ENCODE peak calls at places on chromosomes 4 and X, in eight cellular contexts. One of them, this sample, is unnamed.

GRCh38 chr4:61521451-61521850 is 321.3 kb downstream of the ADGRL3 start:
- DNase-seq in endothelial cell: no peak
- DNase-seq in hepatocyte: no peak
- DNase-seq in CD4-positive, alpha-beta T cell: no peak
- DNase-seq in astrocyte: peak
- DNase-seq in brain microvascular endothelial cell: peak
- DNase-seq in GM12865: no peak
- DNase-seq in pancreas: no peak
- DNase-seq in this sample: no peak

GRCh38 chr4:10296730-10297129 is 160.5 kb downstream of the ZNF518B start:
- DNase-seq in CD4-positive, alpha-beta T cell: no peak
- DNase-seq in astrocyte: no peak
- DNase-seq in hepatocyte: peak
- DNase-seq in GM12865: no peak
- DNase-seq in brain microvascular endothelial cell: no peak
- DNase-seq in pancreas: no peak
- DNase-seq in endothelial cell: no peak
- DNase-seq in this sample: no peak

GRCh38 chr4:44760142-44760898 is 34.0 kb upstream of the GNPDA2 start:
- DNase-seq in brain microvascular endothelial cell: peak
- DNase-seq in endothelial cell: peak
- DNase-seq in GM12865: peak
- DNase-seq in hepatocyte: peak
- DNase-seq in CD4-positive, alpha-beta T cell: no peak
- DNase-seq in pancreas: no peak
- DNase-seq in astrocyte: peak
- DNase-seq in this sample: no peak

GRCh38 chr4:8821151-8821950 is 50.3 kb downstream of the HMX1 start:
- DNase-seq in CD4-positive, alpha-beta T cell: no peak
- DNase-seq in endothelial cell: peak
- DNase-seq in pancreas: peak
- DNase-seq in hepatocyte: no peak
- DNase-seq in astrocyte: no peak
- DNase-seq in GM12865: no peak
- DNase-seq in brain microvascular endothelial cell: no peak
- DNase-seq in this sample: no peak

GRCh38 chr4:142840516-142841123 is 5.5 kb downstream of the INPP4B start:
- DNase-seq in endothelial cell: no peak
- DNase-seq in astrocyte: peak
- DNase-seq in GM12865: peak
- DNase-seq in pancreas: no peak
- DNase-seq in brain microvascular endothelial cell: peak
- DNase-seq in CD4-positive, alpha-beta T cell: no peak
- DNase-seq in hepatocyte: peak
- DNase-seq in this sample: no peak

GRCh38 chrX:135435139-135435922 is 13.6 kb downstream of the SMIM10L2A start:
- DNase-seq in pancreas: no peak
- DNase-seq in GM12865: no peak
- DNase-seq in hepatocyte: no peak
- DNase-seq in CD4-positive, alpha-beta T cell: no peak
- DNase-seq in endothelial cell: no peak
- DNase-seq in brain microvascular endothelial cell: no peak
- DNase-seq in astrocyte: no peak
- DNase-seq in this sample: no peak

GRCh38 chrX:129698150-129698549 is 40.6 kb upstream of the XPNPEP2 start:
- DNase-seq in GM12865: no peak
- DNase-seq in astrocyte: no peak
- DNase-seq in pancreas: no peak
- DNase-seq in hepatocyte: no peak
- DNase-seq in brain microvascular endothelial cell: no peak
- DNase-seq in endothelial cell: no peak
- DNase-seq in CD4-positive, alpha-beta T cell: no peak
- DNase-seq in this sample: no peak

GRCh38 chr4:140116442-140117104 is 37.4 kb downstream of the MAML3 start:
- DNase-seq in CD4-positive, alpha-beta T cell: no peak
- DNase-seq in pancreas: no peak
- DNase-seq in hepatocyte: no peak
- DNase-seq in brain microvascular endothelial cell: no peak
- DNase-seq in endothelial cell: no peak
- DNase-seq in GM12865: no peak
- DNase-seq in astrocyte: peak
- DNase-seq in this sample: no peak

GRCh38 chrX:10722804-10723364 is 102.5 kb upstream of the MID1 start:
- DNase-seq in astrocyte: peak
- DNase-seq in CD4-positive, alpha-beta T cell: peak
- DNase-seq in endothelial cell: peak
- DNase-seq in pancreas: no peak
- DNase-seq in brain microvascular endothelial cell: peak
- DNase-seq in GM12865: peak
- DNase-seq in hepatocyte: peak
- DNase-seq in this sample: no peak

GRCh38 chr4:10157478-10158354 is 41.1 kb upstream of the WDR1 start:
- DNase-seq in brain microvascular endothelial cell: peak
- DNase-seq in pancreas: no peak
- DNase-seq in endothelial cell: peak
- DNase-seq in hepatocyte: peak
- DNase-seq in astrocyte: peak
- DNase-seq in CD4-positive, alpha-beta T cell: peak
- DNase-seq in GM12865: peak
- DNase-seq in this sample: peak

GRCh38 chrX:136228808-136229207 is 22.4 kb downstream of the MAP7D3 start:
- DNase-seq in pancreas: no peak
- DNase-seq in GM12865: peak
- DNase-seq in brain microvascular endothelial cell: no peak
- DNase-seq in endothelial cell: no peak
- DNase-seq in hepatocyte: no peak
- DNase-seq in CD4-positive, alpha-beta T cell: no peak
- DNase-seq in astrocyte: no peak
- DNase-seq in this sample: no peak

GRCh38 chr4:1400861-1401408 is 5.3 kb downstream of the NKX1-1 start:
- DNase-seq in astrocyte: no peak
- DNase-seq in GM12865: no peak
- DNase-seq in CD4-positive, alpha-beta T cell: no peak
- DNase-seq in pancreas: peak
- DNase-seq in endothelial cell: no peak
- DNase-seq in hepatocyte: no peak
- DNase-seq in brain microvascular endothelial cell: no peak
- DNase-seq in this sample: peak

GRCh38 chr4:56786955-56787354 is 34.5 kb downstream of the SPINK2 start:
- DNase-seq in pancreas: no peak
- DNase-seq in astrocyte: peak
- DNase-seq in hepatocyte: peak
- DNase-seq in brain microvascular endothelial cell: peak
- DNase-seq in CD4-positive, alpha-beta T cell: no peak
- DNase-seq in GM12865: no peak
- DNase-seq in endothelial cell: peak
- DNase-seq in this sample: peak

GRCh38 chr4:21744046-21744445 is 204.5 kb downstream of the KCNIP4 start:
- DNase-seq in CD4-positive, alpha-beta T cell: no peak
- DNase-seq in astrocyte: no peak
- DNase-seq in hepatocyte: no peak
- DNase-seq in endothelial cell: no peak
- DNase-seq in pancreas: no peak
- DNase-seq in GM12865: no peak
- DNase-seq in brain microvascular endothelial cell: no peak
- DNase-seq in this sample: no peak

GRCh38 chrX:138711399-138712347 is at the start of gene FGF13:
- DNase-seq in GM12865: peak
- DNase-seq in astrocyte: no peak
- DNase-seq in endothelial cell: peak
- DNase-seq in pancreas: peak
- DNase-seq in brain microvascular endothelial cell: no peak
- DNase-seq in hepatocyte: peak
- DNase-seq in CD4-positive, alpha-beta T cell: no peak
- DNase-seq in this sample: peak
- TF ChIP-seq CTCF in GM12865: no peak
- TF ChIP-seq CTCF in astrocyte: no peak
- TF ChIP-seq CTCF in endothelial cell: no peak
- TF ChIP-seq CTCF in pancreas: no peak
- TF ChIP-seq CTCF in brain microvascular endothelial cell: peak
- TF ChIP-seq CTCF in hepatocyte: peak
- TF ChIP-seq CTCF in CD4-positive, alpha-beta T cell: no peak
- TF ChIP-seq CTCF in this sample: no peak

DNA sequence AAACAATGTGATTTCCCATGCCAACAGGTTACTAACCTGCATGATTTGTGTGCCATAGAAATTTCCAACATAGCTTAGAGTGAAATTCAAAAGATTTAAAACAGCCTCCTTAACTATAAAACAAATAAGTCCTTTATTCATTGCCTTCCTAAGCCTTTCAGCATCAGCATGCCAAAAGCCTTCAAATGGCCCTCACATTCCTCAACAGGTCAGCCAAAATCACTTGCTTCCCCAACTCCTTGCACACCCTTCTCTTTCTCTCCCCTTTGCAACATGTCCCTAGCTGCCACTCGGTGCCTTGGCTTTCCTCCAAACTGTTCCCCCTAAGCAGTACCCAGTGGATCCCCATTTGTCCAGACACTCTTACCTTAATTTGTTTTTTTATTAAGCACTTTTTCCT is 74.9 kb upstream of the PCDH19 start:
- DNase-seq in astrocyte: no peak
- DNase-seq in GM12865: no peak
- DNase-seq in CD4-positive, alpha-beta T cell: no peak
- DNase-seq in pancreas: no peak
- DNase-seq in endothelial cell: no peak
- DNase-seq in brain microvascular endothelial cell: no peak
- DNase-seq in hepatocyte: no peak
- DNase-seq in this sample: no peak
- TF ChIP-seq CTCF in astrocyte: no peak
- TF ChIP-seq CTCF in GM12865: no peak
- TF ChIP-seq CTCF in CD4-positive, alpha-beta T cell: no peak
- TF ChIP-seq CTCF in pancreas: no peak
- TF ChIP-seq CTCF in endothelial cell: no peak
- TF ChIP-seq CTCF in brain microvascular endothelial cell: no peak
- TF ChIP-seq CTCF in hepatocyte: no peak
- TF ChIP-seq CTCF in this sample: no peak

DNA sequence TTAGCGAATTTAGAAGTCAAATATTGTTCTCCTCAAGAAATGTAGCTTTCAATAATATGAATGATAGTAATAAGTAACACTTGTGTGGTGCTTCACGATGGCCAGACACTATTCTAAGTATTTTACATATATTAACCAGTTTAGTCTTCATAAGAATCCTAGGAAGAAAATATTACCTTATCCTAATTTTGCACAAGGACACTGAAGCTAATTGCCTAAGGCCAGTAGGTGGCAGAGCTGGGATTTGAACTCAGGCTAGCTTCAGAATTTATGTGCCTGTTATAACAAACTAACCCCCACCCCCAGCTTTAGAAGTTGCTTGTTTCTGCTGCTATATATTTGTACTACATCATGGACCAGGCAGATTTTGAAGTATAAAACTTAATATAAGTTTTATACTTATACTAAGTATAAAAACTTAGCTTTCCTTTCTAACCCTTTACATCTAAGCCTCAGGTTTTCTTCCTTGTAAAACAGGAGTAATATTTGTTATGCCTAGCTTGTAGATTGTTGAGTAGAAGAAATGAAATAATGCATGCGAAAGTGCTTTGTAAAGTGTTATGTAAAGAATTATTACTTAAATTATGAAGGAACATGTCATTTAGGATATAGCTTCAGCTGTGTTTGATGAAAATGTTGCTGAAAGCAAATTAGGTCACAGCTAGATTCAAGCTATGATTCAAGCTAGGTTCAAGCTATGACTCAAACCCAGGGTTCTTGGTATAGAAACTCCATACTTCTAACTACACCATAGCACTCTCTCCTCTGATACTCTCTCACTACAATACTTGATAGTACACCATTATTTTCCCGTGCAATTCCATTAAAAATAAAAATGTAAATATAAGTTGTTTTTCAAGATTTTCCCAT is 4.2 kb upstream of the CDS1 start:
- DNase-seq in hepatocyte: peak
- DNase-seq in pancreas: no peak
- DNase-seq in GM12865: peak
- DNase-seq in CD4-positive, alpha-beta T cell: no peak
- DNase-seq in brain microvascular endothelial cell: peak
- DNase-seq in astrocyte: peak
- DNase-seq in endothelial cell: peak
- DNase-seq in this sample: no peak
- TF ChIP-seq CTCF in hepatocyte: peak
- TF ChIP-seq CTCF in pancreas: no peak
- TF ChIP-seq CTCF in GM12865: peak
- TF ChIP-seq CTCF in CD4-positive, alpha-beta T cell: peak
- TF ChIP-seq CTCF in brain microvascular endothelial cell: peak
- TF ChIP-seq CTCF in astrocyte: peak
- TF ChIP-seq CTCF in endothelial cell: peak
- TF ChIP-seq CTCF in this sample: no peak

GRCh38 chr4:82430193-82431025 is at the start of the genes ENOPH1 and HNRNPDL:
- DNase-seq in hepatocyte: peak
- DNase-seq in pancreas: peak
- DNase-seq in GM12865: peak
- DNase-seq in endothelial cell: peak
- DNase-seq in brain microvascular endothelial cell: peak
- DNase-seq in CD4-positive, alpha-beta T cell: peak
- DNase-seq in astrocyte: peak
- DNase-seq in this sample: peak

GRCh38 chr4:82429728-82430192 is 502 bp downstream of the HNRNPDL start:
- DNase-seq in astrocyte: peak
- DNase-seq in hepatocyte: no peak
- DNase-seq in pancreas: no peak
- DNase-seq in CD4-positive, alpha-beta T cell: peak
- DNase-seq in brain microvascular endothelial cell: peak
- DNase-seq in endothelial cell: no peak
- DNase-seq in GM12865: no peak
- DNase-seq in this sample: no peak

GRCh38 chr4:82431026-82431745 is 796 bp downstream of the ENOPH1 start:
- DNase-seq in endothelial cell: no peak
- DNase-seq in GM12865: peak
- DNase-seq in CD4-positive, alpha-beta T cell: peak
- DNase-seq in brain microvascular endothelial cell: peak
- DNase-seq in astrocyte: peak
- DNase-seq in pancreas: peak
- DNase-seq in hepatocyte: peak
- DNase-seq in this sample: peak

GRCh38 chr4:82428526-82428968 is 1.7 kb downstream of the HNRNPDL start:
- DNase-seq in pancreas: no peak
- DNase-seq in hepatocyte: no peak
- DNase-seq in GM12865: no peak
- DNase-seq in astrocyte: no peak
- DNase-seq in endothelial cell: no peak
- DNase-seq in brain microvascular endothelial cell: no peak
- DNase-seq in CD4-positive, alpha-beta T cell: no peak
- DNase-seq in this sample: no peak

DNA sequence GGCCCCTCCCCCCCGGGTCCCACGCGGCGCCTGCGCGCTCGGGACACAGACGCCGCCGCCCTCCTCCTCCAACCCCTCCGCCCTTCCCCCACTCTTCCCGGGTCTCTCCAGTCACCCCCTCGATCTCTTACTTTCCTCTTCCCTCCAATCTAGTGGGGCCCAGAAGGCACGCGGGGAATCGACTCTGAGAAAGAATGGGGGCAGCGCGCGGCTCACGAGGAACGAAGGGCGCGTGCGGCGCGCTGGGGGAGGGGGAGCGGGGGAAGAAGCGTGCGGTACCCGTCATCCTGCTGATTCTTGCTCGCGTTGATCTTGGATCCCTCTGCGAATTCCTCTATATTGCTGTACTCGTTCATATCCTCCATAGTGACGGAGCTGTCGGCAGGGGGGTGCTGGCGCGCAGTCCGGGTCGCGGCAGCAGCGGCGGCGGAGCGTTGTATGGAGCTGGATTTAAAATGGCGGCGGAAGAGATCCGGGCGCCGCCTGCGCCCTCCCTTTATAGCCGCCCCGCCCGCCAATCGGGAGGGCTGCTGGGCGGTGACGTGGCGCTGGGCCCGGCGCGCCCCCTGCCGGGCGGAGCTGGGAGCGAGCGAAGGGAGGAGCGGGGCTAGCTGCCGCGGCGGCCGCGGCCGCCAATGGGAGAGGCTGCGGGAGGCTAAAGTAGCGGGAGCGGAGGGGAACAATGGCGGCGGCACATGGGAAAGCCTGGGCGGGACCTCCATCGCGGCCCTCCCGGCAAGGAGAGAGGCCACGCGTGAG is 1.1 kb downstream of the HNRNPDL start:
- DNase-seq in astrocyte: peak
- DNase-seq in GM12865: peak
- DNase-seq in brain microvascular endothelial cell: peak
- DNase-seq in hepatocyte: peak
- DNase-seq in pancreas: peak
- DNase-seq in CD4-positive, alpha-beta T cell: peak
- DNase-seq in endothelial cell: peak
- DNase-seq in this sample: peak
- TF ChIP-seq CTCF in astrocyte: peak
- TF ChIP-seq CTCF in GM12865: peak
- TF ChIP-seq CTCF in brain microvascular endothelial cell: peak
- TF ChIP-seq CTCF in hepatocyte: peak
- TF ChIP-seq CTCF in pancreas: peak
- TF ChIP-seq CTCF in CD4-positive, alpha-beta T cell: peak
- TF ChIP-seq CTCF in endothelial cell: peak
- TF ChIP-seq CTCF in this sample: peak